ENCODE peak calls at places on chromosomes 2 and 18, in six cellular contexts. O, W, A, U, C and K are unnamed samples.

GRCh38 chr2:12501469-12502147 is 215.1 kb upstream of the TRIB2 start:
- DNase-seq in O (no peak), W (no peak), A (peak; percentile 25), U (no peak), C (no peak), K (peak; percentile 30)

GRCh38 chr2:196798980-196799379 is 503 bp downstream of the GTF3C3 start:
- DNase-seq in O (no peak), W (no peak), A (peak; percentile 6), U (no peak), C (no peak), K (peak; percentile 11)

GRCh38 chr2:72155737-72156136 is 8.1 kb upstream of the CYP26B1 start:
- DNase-seq in O (no peak), W (no peak), A (no peak), U (no peak), C (no peak), K (no peak)

GRCh38 chr2:177101930-177102329 is 110.7 kb upstream of the HNRNPA3 start:
- DNase-seq in O (no peak), W (no peak), A (no peak), U (no peak), C (no peak), K (no peak)

GRCh38 chr2:151374426-151374825 is 17.0 kb downstream of the TNFAIP6 start:
- DNase-seq in O (no peak), W (peak; percentile 80), A (peak; percentile 82), U (peak; percentile 67), C (peak; percentile 69), K (peak; percentile 69)

GRCh38 chr2:219034823-219035222 is 6.5 kb downstream of the CFAP65 start:
- DNase-seq in O (no peak), W (no peak), A (no peak), U (no peak), C (no peak), K (no peak)

GRCh38 chr18:75208836-75209128 is 157 bp downstream of the PTGR3 start:
- DNase-seq in O (peak; percentile 31), W (no peak), A (no peak), U (no peak), C (no peak), K (no peak)

GRCh38 chr2:38722271-38723115 is 28.7 kb downstream of the SRSF7 start:
- DNase-seq in O (no peak), W (no peak), A (no peak), U (no peak), C (no peak), K (no peak)

GRCh38 chr2:170554278-170554955 is 160.7 kb upstream of the SP5 start:
- DNase-seq in O (no peak), W (no peak), A (peak; percentile 72), U (peak; percentile 63), C (peak; percentile 78), K (peak; percentile 80)